ENCODE peak calls at places on chromosomes 7 and 10, in five cellular contexts. One of them, this sample, is unnamed.

GRCh38 chr7:23713285-23714235 is 3.5 kb downstream of the STK31 start:
- DNase-seq in SK-N-SH: no peak
- DNase-seq in GM12878: no peak
- DNase-seq in H1: no peak
- DNase-seq in GM12892: no peak
- DNase-seq in this sample: no peak

GRCh38 chr10:30645340-30645827 is 15.8 kb upstream of the LYZL2 start:
- DNase-seq in SK-N-SH: peak
- DNase-seq in GM12878: no peak
- DNase-seq in GM12892: no peak
- DNase-seq in H1: peak
- DNase-seq in this sample: no peak

GRCh38 chr7:157843336-157844140 is 506.7 kb downstream of the DNAJB6 start:
- DNase-seq in H1: no peak
- DNase-seq in GM12878: no peak
- DNase-seq in GM12892: no peak
- DNase-seq in SK-N-SH: no peak
- DNase-seq in this sample: no peak

GRCh38 chr10:74919671-74920070 is 93.3 kb downstream of the KAT6B start:
- DNase-seq in GM12878: no peak
- DNase-seq in GM12892: no peak
- DNase-seq in H1: no peak
- DNase-seq in SK-N-SH: no peak
- DNase-seq in this sample: no peak

GRCh38 chr7:132450706-132451105 is 125.6 kb downstream of the PLXNA4 start:
- DNase-seq in GM12892: no peak
- DNase-seq in H1: no peak
- DNase-seq in GM12878: no peak
- DNase-seq in SK-N-SH: no peak
- DNase-seq in this sample: no peak

GRCh38 chr10:13848530-13849425 is 262.0 kb downstream of the PRPF18 start:
- DNase-seq in H1: no peak
- DNase-seq in GM12892: no peak
- DNase-seq in SK-N-SH: peak
- DNase-seq in GM12878: no peak
- DNase-seq in this sample: no peak

GRCh38 chr10:6013413-6014192 is 36.3 kb upstream of the IL15RA start:
- DNase-seq in H1: no peak
- DNase-seq in GM12892: no peak
- DNase-seq in GM12878: no peak
- DNase-seq in SK-N-SH: peak
- DNase-seq in this sample: no peak

GRCh38 chr10:29512460-29512974 is 122.3 kb downstream of the SVIL start:
- DNase-seq in GM12892: no peak
- DNase-seq in H1: no peak
- DNase-seq in SK-N-SH: no peak
- DNase-seq in GM12878: no peak
- DNase-seq in this sample: no peak

GRCh38 chr10:48418189-48418588 is 111.7 kb downstream of the MAPK8 start:
- DNase-seq in GM12892: no peak
- DNase-seq in GM12878: no peak
- DNase-seq in SK-N-SH: no peak
- DNase-seq in H1: no peak
- DNase-seq in this sample: no peak

GRCh38 chr7:512541-513311 is 6.9 kb downstream of the PDGFA start:
- DNase-seq in SK-N-SH: no peak
- DNase-seq in GM12878: no peak
- DNase-seq in GM12892: no peak
- DNase-seq in H1: no peak
- DNase-seq in this sample: no peak

GRCh38 chr7:150972094-150972493 is 6.0 kb downstream of the KCNH2 start:
- DNase-seq in H1: no peak
- DNase-seq in GM12892: no peak
- DNase-seq in GM12878: no peak
- DNase-seq in SK-N-SH: peak
- DNase-seq in this sample: no peak

GRCh38 chr7:150972746-150973145 is 5.4 kb downstream of the KCNH2 start:
- DNase-seq in GM12878: no peak
- DNase-seq in SK-N-SH: no peak
- DNase-seq in GM12892: no peak
- DNase-seq in H1: no peak
- DNase-seq in this sample: no peak

GRCh38 chr7:150970424-150970823 is 7.7 kb downstream of the KCNH2 start:
- DNase-seq in GM12878: no peak
- DNase-seq in GM12892: no peak
- DNase-seq in SK-N-SH: no peak
- DNase-seq in H1: no peak
- DNase-seq in this sample: no peak

GRCh38 chr7:150969483-150969874 is 8.6 kb downstream of the KCNH2 start:
- DNase-seq in GM12892: no peak
- DNase-seq in H1: no peak
- DNase-seq in GM12878: no peak
- DNase-seq in SK-N-SH: no peak
- DNase-seq in this sample: no peak

GRCh38 chr7:150971242-150972048 is 6.7 kb downstream of the KCNH2 start:
- DNase-seq in SK-N-SH: peak
- DNase-seq in H1: no peak
- DNase-seq in GM12892: no peak
- DNase-seq in GM12878: no peak
- DNase-seq in this sample: no peak
- TF ChIP-seq TAF1 in SK-N-SH: no peak
- TF ChIP-seq TAF1 in H1: no peak
- TF ChIP-seq TAF1 in GM12892: no peak
- TF ChIP-seq TAF1 in GM12878: no peak
- TF ChIP-seq TAF1 in this sample: no peak

GRCh38 chr7:55065079-55065478 is 46.3 kb downstream of the EGFR start:
- DNase-seq in SK-N-SH: no peak
- DNase-seq in GM12892: no peak
- DNase-seq in GM12878: peak
- DNase-seq in H1: no peak
- DNase-seq in this sample: no peak
- TF ChIP-seq TAF1 in SK-N-SH: no peak
- TF ChIP-seq TAF1 in GM12892: no peak
- TF ChIP-seq TAF1 in GM12878: no peak
- TF ChIP-seq TAF1 in H1: no peak
- TF ChIP-seq TAF1 in this sample: no peak

GRCh38 chr7:129462445-129462844 is 28.2 kb downstream of the STRIP2 start:
- DNase-seq in GM12878: no peak
- DNase-seq in GM12892: no peak
- DNase-seq in H1: no peak
- DNase-seq in SK-N-SH: no peak
- DNase-seq in this sample: no peak
- TF ChIP-seq TAF1 in GM12878: no peak
- TF ChIP-seq TAF1 in GM12892: no peak
- TF ChIP-seq TAF1 in H1: no peak
- TF ChIP-seq TAF1 in SK-N-SH: no peak
- TF ChIP-seq TAF1 in this sample: no peak

GRCh38 chr7:30252885-30253795 is 31.3 kb upstream of the ZNRF2 start:
- DNase-seq in GM12892: no peak
- DNase-seq in GM12878: no peak
- DNase-seq in H1: no peak
- DNase-seq in SK-N-SH: no peak
- DNase-seq in this sample: no peak
- TF ChIP-seq TAF1 in GM12892: no peak
- TF ChIP-seq TAF1 in GM12878: no peak
- TF ChIP-seq TAF1 in H1: no peak
- TF ChIP-seq TAF1 in SK-N-SH: no peak
- TF ChIP-seq TAF1 in this sample: no peak

DNA sequence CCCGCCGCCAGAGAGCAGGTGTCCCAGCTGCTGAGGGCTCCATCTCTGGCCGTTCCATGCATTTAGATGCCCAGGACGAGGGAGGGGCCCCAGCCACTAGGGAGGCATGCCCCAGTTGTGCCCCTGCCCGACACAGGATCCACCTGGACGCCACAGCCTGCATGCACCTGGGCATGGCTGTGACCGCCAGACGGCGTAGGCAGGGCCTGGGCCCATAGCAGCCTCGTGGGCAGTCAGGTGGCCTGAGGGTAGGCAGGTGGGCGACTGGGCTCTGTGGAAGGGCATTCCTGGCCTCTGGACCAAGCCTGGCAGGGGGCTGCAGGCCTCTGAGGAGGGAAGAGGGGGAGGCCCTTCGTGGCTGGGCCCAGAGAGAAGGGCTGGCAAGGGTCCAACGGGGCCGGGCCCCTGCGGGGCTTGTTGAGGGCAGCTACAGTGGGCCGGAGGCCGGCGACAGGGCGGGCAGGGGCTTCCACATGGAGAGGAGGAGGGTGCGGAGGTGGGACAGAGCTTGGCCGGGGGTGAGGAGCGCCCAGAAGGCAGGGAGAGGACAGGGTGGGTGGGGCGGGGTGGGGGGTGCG is 76.0 kb upstream of the NKX6-2 start:
- DNase-seq in SK-N-SH: no peak
- DNase-seq in GM12878: no peak
- DNase-seq in H1: peak
- DNase-seq in GM12892: no peak
- DNase-seq in this sample: no peak
- TF ChIP-seq TAF1 in SK-N-SH: no peak
- TF ChIP-seq TAF1 in GM12878: no peak
- TF ChIP-seq TAF1 in H1: no peak
- TF ChIP-seq TAF1 in GM12892: no peak
- TF ChIP-seq TAF1 in this sample: no peak

DNA sequence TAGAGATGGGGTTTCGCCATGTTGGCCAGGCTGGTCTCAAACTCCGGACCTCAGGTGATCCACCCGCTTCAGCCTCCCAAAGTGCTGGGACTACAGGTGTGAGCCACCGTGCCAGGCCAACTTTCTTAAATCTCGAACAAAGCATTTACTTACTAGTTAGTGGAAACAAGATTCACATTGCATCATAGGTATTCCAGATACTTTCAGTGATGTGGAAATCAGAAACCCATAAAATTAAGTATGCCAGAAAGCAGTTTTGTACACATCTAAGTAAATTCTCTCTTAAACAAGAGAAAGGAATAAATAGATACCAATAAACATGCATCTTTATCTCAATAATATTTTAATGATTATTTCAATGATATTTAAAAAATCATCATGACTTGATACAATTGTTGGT is 75.5 kb downstream of the DGKI start:
- DNase-seq in GM12878: no peak
- DNase-seq in GM12892: no peak
- DNase-seq in H1: no peak
- DNase-seq in SK-N-SH: no peak
- DNase-seq in this sample: no peak
- TF ChIP-seq TAF1 in GM12878: no peak
- TF ChIP-seq TAF1 in GM12892: no peak
- TF ChIP-seq TAF1 in H1: no peak
- TF ChIP-seq TAF1 in SK-N-SH: no peak
- TF ChIP-seq TAF1 in this sample: no peak

GRCh38 chr7:115682507-115682906 is 348.1 kb downstream of the TFEC start:
- DNase-seq in GM12878: no peak
- DNase-seq in SK-N-SH: no peak
- DNase-seq in H1: no peak
- DNase-seq in GM12892: no peak
- DNase-seq in this sample: no peak
- TF ChIP-seq TAF1 in GM12878: no peak
- TF ChIP-seq TAF1 in SK-N-SH: no peak
- TF ChIP-seq TAF1 in H1: no peak
- TF ChIP-seq TAF1 in GM12892: no peak
- TF ChIP-seq TAF1 in this sample: no peak

GRCh38 chr10:78763217-78763616 is 305.5 kb upstream of the ZMIZ1 start:
- DNase-seq in GM12878: no peak
- DNase-seq in H1: no peak
- DNase-seq in SK-N-SH: no peak
- DNase-seq in GM12892: no peak
- DNase-seq in this sample: no peak
- TF ChIP-seq TAF1 in GM12878: no peak
- TF ChIP-seq TAF1 in H1: no peak
- TF ChIP-seq TAF1 in SK-N-SH: no peak
- TF ChIP-seq TAF1 in GM12892: no peak
- TF ChIP-seq TAF1 in this sample: no peak